ENCODE peak calls at places on chromosomes 12 and 14, in six cellular contexts. One of them, this sample, is unnamed.

GRCh38 chr12:104049278-104050257 is at the start of gene GLT8D2:
- DNase-seq in right atrium auricular region: peak
- DNase-seq in left ventricle myocardium inferior: peak
- DNase-seq in AG09309: peak
- DNase-seq in Peyer's patch: peak
- DNase-seq in lower lobe of right lung: peak
- DNase-seq in this sample: peak

GRCh38 chr12:14871247-14871646 is 14.4 kb downstream of the MGP start:
- DNase-seq in lower lobe of right lung: no peak
- DNase-seq in AG09309: no peak
- DNase-seq in Peyer's patch: no peak
- DNase-seq in right atrium auricular region: no peak
- DNase-seq in left ventricle myocardium inferior: no peak
- DNase-seq in this sample: no peak

GRCh38 chr12:94148841-94149780 is 734 bp downstream of the PLXNC1 start:
- DNase-seq in AG09309: no peak
- DNase-seq in right atrium auricular region: no peak
- DNase-seq in Peyer's patch: peak
- DNase-seq in lower lobe of right lung: peak
- DNase-seq in left ventricle myocardium inferior: peak
- DNase-seq in this sample: no peak

GRCh38 chr12:125065021-125065752 is at the start of gene AACS:
- DNase-seq in AG09309: no peak
- DNase-seq in right atrium auricular region: peak
- DNase-seq in left ventricle myocardium inferior: peak
- DNase-seq in lower lobe of right lung: peak
- DNase-seq in Peyer's patch: peak
- DNase-seq in this sample: peak

GRCh38 chr12:26953447-26953846 is 15.2 kb downstream of the FGFR1OP2 start:
- DNase-seq in AG09309: no peak
- DNase-seq in Peyer's patch: no peak
- DNase-seq in right atrium auricular region: peak
- DNase-seq in lower lobe of right lung: peak
- DNase-seq in left ventricle myocardium inferior: no peak
- DNase-seq in this sample: no peak

GRCh38 chr14:100475268-100475667 is 111.9 kb downstream of the BEGAIN start:
- DNase-seq in Peyer's patch: no peak
- DNase-seq in right atrium auricular region: no peak
- DNase-seq in AG09309: no peak
- DNase-seq in left ventricle myocardium inferior: no peak
- DNase-seq in lower lobe of right lung: no peak
- DNase-seq in this sample: no peak

GRCh38 chr12:95107362-95107761 is 33.9 kb upstream of the NR2C1 start:
- DNase-seq in Peyer's patch: no peak
- DNase-seq in right atrium auricular region: no peak
- DNase-seq in AG09309: no peak
- DNase-seq in lower lobe of right lung: no peak
- DNase-seq in left ventricle myocardium inferior: no peak
- DNase-seq in this sample: no peak

GRCh38 chr12:105798249-105798835 is 340.4 kb downstream of the NUAK1 start:
- DNase-seq in right atrium auricular region: no peak
- DNase-seq in Peyer's patch: no peak
- DNase-seq in left ventricle myocardium inferior: no peak
- DNase-seq in lower lobe of right lung: no peak
- DNase-seq in AG09309: no peak
- DNase-seq in this sample: no peak

GRCh38 chr12:128267246-128267622 is 264 bp downstream of the TMEM132C start:
- DNase-seq in Peyer's patch: no peak
- DNase-seq in right atrium auricular region: no peak
- DNase-seq in lower lobe of right lung: no peak
- DNase-seq in AG09309: no peak
- DNase-seq in left ventricle myocardium inferior: no peak
- DNase-seq in this sample: no peak

GRCh38 chr12:95762123-95762785 is 28.3 kb downstream of the NTN4 start:
- DNase-seq in AG09309: no peak
- DNase-seq in right atrium auricular region: no peak
- DNase-seq in Peyer's patch: no peak
- DNase-seq in lower lobe of right lung: no peak
- DNase-seq in left ventricle myocardium inferior: no peak
- DNase-seq in this sample: no peak

GRCh38 chr12:107845980-107846659 is 71.6 kb downstream of the ASCL4 start:
- DNase-seq in left ventricle myocardium inferior: no peak
- DNase-seq in Peyer's patch: no peak
- DNase-seq in lower lobe of right lung: no peak
- DNase-seq in AG09309: no peak
- DNase-seq in right atrium auricular region: no peak
- DNase-seq in this sample: no peak

GRCh38 chr12:31207799-31208465 is 118.0 kb downstream of the SINHCAF start:
- DNase-seq in left ventricle myocardium inferior: no peak
- DNase-seq in lower lobe of right lung: no peak
- DNase-seq in Peyer's patch: no peak
- DNase-seq in right atrium auricular region: no peak
- DNase-seq in AG09309: no peak
- DNase-seq in this sample: no peak

GRCh38 chr14:60812987-60813386 is 78.4 kb downstream of the MNAT1 start:
- DNase-seq in right atrium auricular region: no peak
- DNase-seq in Peyer's patch: no peak
- DNase-seq in AG09309: no peak
- DNase-seq in left ventricle myocardium inferior: no peak
- DNase-seq in lower lobe of right lung: no peak
- DNase-seq in this sample: no peak

GRCh38 chr12:26369588-26369987 is 174.2 kb downstream of the SSPN start:
- DNase-seq in AG09309: peak
- DNase-seq in lower lobe of right lung: no peak
- DNase-seq in right atrium auricular region: no peak
- DNase-seq in left ventricle myocardium inferior: no peak
- DNase-seq in Peyer's patch: no peak
- DNase-seq in this sample: peak

GRCh38 chr12:96617178-96617577 is 127.8 kb downstream of the CFAP54 start:
- DNase-seq in Peyer's patch: no peak
- DNase-seq in lower lobe of right lung: no peak
- DNase-seq in right atrium auricular region: no peak
- DNase-seq in left ventricle myocardium inferior: no peak
- DNase-seq in AG09309: no peak
- DNase-seq in this sample: no peak

GRCh38 chr12:124720019-124720686 is 143.5 kb downstream of the SCARB1 start:
- DNase-seq in AG09309: no peak
- DNase-seq in right atrium auricular region: no peak
- DNase-seq in Peyer's patch: no peak
- DNase-seq in left ventricle myocardium inferior: no peak
- DNase-seq in lower lobe of right lung: no peak
- DNase-seq in this sample: peak

GRCh38 chr12:54232790-54233189 is 44.0 kb upstream of the SMUG1 start:
- DNase-seq in Peyer's patch: no peak
- DNase-seq in left ventricle myocardium inferior: no peak
- DNase-seq in AG09309: peak
- DNase-seq in lower lobe of right lung: no peak
- DNase-seq in right atrium auricular region: no peak
- DNase-seq in this sample: peak

GRCh38 chr12:45433441-45433868 is 217.6 kb downstream of the ANO6 start:
- DNase-seq in right atrium auricular region: no peak
- DNase-seq in left ventricle myocardium inferior: no peak
- DNase-seq in lower lobe of right lung: no peak
- DNase-seq in AG09309: no peak
- DNase-seq in Peyer's patch: no peak
- DNase-seq in this sample: no peak

GRCh38 chr12:132614861-132615578 is 3.6 kb upstream of the P2RX2 start:
- DNase-seq in lower lobe of right lung: peak
- DNase-seq in AG09309: no peak
- DNase-seq in Peyer's patch: peak
- DNase-seq in left ventricle myocardium inferior: peak
- DNase-seq in right atrium auricular region: peak
- DNase-seq in this sample: peak

GRCh38 chr12:105946541-105946940 is 192.2 kb downstream of the NUAK1 start:
- DNase-seq in lower lobe of right lung: no peak
- DNase-seq in left ventricle myocardium inferior: peak
- DNase-seq in Peyer's patch: no peak
- DNase-seq in right atrium auricular region: no peak
- DNase-seq in AG09309: no peak
- DNase-seq in this sample: peak

GRCh38 chr14:88588081-88588480 is 25.2 kb downstream of the ZC3H14 start:
- DNase-seq in Peyer's patch: no peak
- DNase-seq in right atrium auricular region: no peak
- DNase-seq in left ventricle myocardium inferior: no peak
- DNase-seq in lower lobe of right lung: no peak
- DNase-seq in AG09309: no peak
- DNase-seq in this sample: no peak

GRCh38 chr12:96211989-96212388 is 17.8 kb downstream of the ELK3 start:
- DNase-seq in AG09309: no peak
- DNase-seq in right atrium auricular region: peak
- DNase-seq in left ventricle myocardium inferior: no peak
- DNase-seq in lower lobe of right lung: no peak
- DNase-seq in Peyer's patch: no peak
- DNase-seq in this sample: no peak

GRCh38 chr12:46555379-46555778 is 182.8 kb upstream of the SLC38A2 start:
- DNase-seq in lower lobe of right lung: no peak
- DNase-seq in right atrium auricular region: no peak
- DNase-seq in Peyer's patch: no peak
- DNase-seq in AG09309: peak
- DNase-seq in left ventricle myocardium inferior: no peak
- DNase-seq in this sample: peak

DNA sequence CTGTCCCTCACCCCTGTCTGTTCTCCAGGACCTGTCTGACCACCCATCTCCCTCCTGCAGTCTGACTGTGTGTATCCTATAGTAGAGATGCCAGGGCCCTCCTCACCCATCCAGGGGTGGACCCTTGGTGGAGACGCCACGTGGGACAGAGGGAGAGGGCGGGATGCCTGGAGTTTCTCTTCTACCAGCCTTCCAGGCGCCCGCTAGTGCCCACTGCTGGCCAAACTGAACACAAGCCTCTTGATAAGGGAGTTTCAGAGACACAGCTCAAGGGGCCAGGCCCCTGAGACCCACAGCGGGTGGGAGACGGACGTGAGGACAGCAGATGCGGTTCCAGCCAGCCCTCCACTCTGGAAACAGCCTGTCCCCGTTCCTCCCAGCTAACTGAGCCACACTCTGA is 147.3 kb downstream of the RBM19 start:
- DNase-seq in left ventricle myocardium inferior: no peak
- DNase-seq in AG09309: no peak
- DNase-seq in lower lobe of right lung: no peak
- DNase-seq in right atrium auricular region: no peak
- DNase-seq in Peyer's patch: no peak
- DNase-seq in this sample: no peak
- TF ChIP-seq CTCF in left ventricle myocardium inferior: no peak
- TF ChIP-seq CTCF in AG09309: peak
- TF ChIP-seq CTCF in lower lobe of right lung: no peak
- TF ChIP-seq CTCF in right atrium auricular region: no peak
- TF ChIP-seq CTCF in Peyer's patch: no peak
- TF ChIP-seq CTCF in this sample: peak

GRCh38 chr14:99393059-99393655 is 87.5 kb downstream of the SETD3 start:
- DNase-seq in lower lobe of right lung: no peak
- DNase-seq in AG09309: no peak
- DNase-seq in left ventricle myocardium inferior: no peak
- DNase-seq in right atrium auricular region: no peak
- DNase-seq in Peyer's patch: peak
- DNase-seq in this sample: no peak

GRCh38 chr14:99391671-99392070 is 89.0 kb downstream of the SETD3 start:
- DNase-seq in left ventricle myocardium inferior: no peak
- DNase-seq in AG09309: no peak
- DNase-seq in lower lobe of right lung: no peak
- DNase-seq in Peyer's patch: no peak
- DNase-seq in right atrium auricular region: no peak
- DNase-seq in this sample: no peak

GRCh38 chr14:99388286-99388685 is 92.4 kb downstream of the SETD3 start:
- DNase-seq in right atrium auricular region: no peak
- DNase-seq in lower lobe of right lung: no peak
- DNase-seq in AG09309: no peak
- DNase-seq in Peyer's patch: no peak
- DNase-seq in left ventricle myocardium inferior: no peak
- DNase-seq in this sample: no peak

GRCh38 chr14:99387880-99388279 is 92.8 kb downstream of the SETD3 start:
- DNase-seq in right atrium auricular region: no peak
- DNase-seq in AG09309: no peak
- DNase-seq in Peyer's patch: no peak
- DNase-seq in left ventricle myocardium inferior: no peak
- DNase-seq in lower lobe of right lung: no peak
- DNase-seq in this sample: no peak

GRCh38 chr14:99389171-99389826 is 91.4 kb downstream of the SETD3 start:
- DNase-seq in lower lobe of right lung: peak
- DNase-seq in AG09309: no peak
- DNase-seq in right atrium auricular region: no peak
- DNase-seq in left ventricle myocardium inferior: no peak
- DNase-seq in Peyer's patch: peak
- DNase-seq in this sample: no peak
- H3K4me3 ChIP-seq in lower lobe of right lung: no peak
- H3K4me3 ChIP-seq in AG09309: no peak
- H3K4me3 ChIP-seq in right atrium auricular region: no peak
- H3K4me3 ChIP-seq in left ventricle myocardium inferior: no peak
- H3K4me3 ChIP-seq in Peyer's patch: no peak
- H3K4me3 ChIP-seq in this sample: no peak

GRCh38 chr12:18340796-18341195 is 79.5 kb downstream of the PIK3C2G start:
- DNase-seq in right atrium auricular region: no peak
- DNase-seq in left ventricle myocardium inferior: no peak
- DNase-seq in AG09309: no peak
- DNase-seq in lower lobe of right lung: no peak
- DNase-seq in Peyer's patch: no peak
- DNase-seq in this sample: no peak
- TF ChIP-seq CTCF in right atrium auricular region: no peak
- TF ChIP-seq CTCF in left ventricle myocardium inferior: no peak
- TF ChIP-seq CTCF in AG09309: no peak
- TF ChIP-seq CTCF in lower lobe of right lung: no peak
- TF ChIP-seq CTCF in Peyer's patch: no peak
- TF ChIP-seq CTCF in this sample: no peak

GRCh38 chr14:54570047-54570446 is 3.1 kb downstream of the SAMD4A start:
- DNase-seq in left ventricle myocardium inferior: no peak
- DNase-seq in AG09309: no peak
- DNase-seq in lower lobe of right lung: no peak
- DNase-seq in Peyer's patch: no peak
- DNase-seq in right atrium auricular region: no peak
- DNase-seq in this sample: no peak
- H3K4me3 ChIP-seq in left ventricle myocardium inferior: peak
- H3K4me3 ChIP-seq in AG09309: no peak
- H3K4me3 ChIP-seq in lower lobe of right lung: no peak
- H3K4me3 ChIP-seq in Peyer's patch: no peak
- H3K4me3 ChIP-seq in right atrium auricular region: peak
- H3K4me3 ChIP-seq in this sample: peak